ENCODE peak calls at places on chromosome 4, in eight cellular contexts. C, J, P, O, I, U, Y and V are unnamed samples.

GRCh38 chr4:55409468-55410171 is 13.9 kb downstream of the TMEM165 start:
- DNase-seq in O (no peak), P (no peak), J (no peak), C (no peak), Y (no peak), I (no peak), U (no peak), V (no peak)

GRCh38 chr4:71231073-71231752 is 107.6 kb upstream of the SLC4A4 start:
- DNase-seq in O (no peak), Y (peak), U (peak), I (peak), J (no peak), C (peak), P (peak), V (peak)

GRCh38 chr4:55183926-55184599 is 58.7 kb upstream of the KDR start:
- DNase-seq in I (no peak), Y (no peak), O (peak), C (no peak), P (no peak), J (no peak), U (no peak), V (no peak)

GRCh38 chr4:108240356-108240755 is 71.6 kb upstream of the LEF1 start:
- DNase-seq in U (no peak), J (no peak), Y (no peak), O (no peak), C (no peak), P (no peak), I (no peak), V (no peak)

GRCh38 chr4:6529021-6529420 is 46.0 kb upstream of the MAN2B2 start:
- DNase-seq in C (no peak), J (no peak), O (no peak), U (no peak), Y (no peak), P (no peak), I (no peak), V (no peak)

GRCh38 chr4:92872604-92873003 is 568.8 kb downstream of the GRID2 start:
- DNase-seq in C (no peak), P (no peak), I (no peak), U (no peak), J (no peak), Y (no peak), O (no peak), V (no peak)

GRCh38 chr4:94428884-94429283 is 22.9 kb upstream of the PDLIM5 start:
- DNase-seq in C (no peak), I (no peak), O (no peak), U (no peak), J (no peak), Y (no peak), P (no peak), V (no peak)

GRCh38 chr4:7199129-7199725 is 6.9 kb downstream of the SORCS2 start:
- DNase-seq in C (peak), Y (no peak), I (peak), P (peak), J (no peak), U (no peak), O (no peak), V (no peak)

GRCh38 chr4:88189881-88190585 is 31.6 kb upstream of the ABCG2 start:
- DNase-seq in U (no peak), C (no peak), I (no peak), P (no peak), Y (no peak), O (no peak), J (no peak), V (no peak)

GRCh38 chr4:26861434-26862186 is 969 bp downstream of the STIM2 start:
- DNase-seq in C (peak), I (peak), P (peak), U (no peak), O (peak), J (peak), Y (peak), V (peak)

GRCh38 chr4:23889814-23890269 is at the start of gene PPARGC1A:
- DNase-seq in O (peak), C (peak), Y (peak), J (peak), U (peak), I (peak), P (no peak), V (peak)

GRCh38 chr4:153152453-153153338 is 51.5 kb upstream of the TRIM2 start:
- DNase-seq in I (peak), Y (peak), P (peak), U (peak), J (peak), C (peak), O (no peak), V (peak)

GRCh38 chr4:140268441-140268840 is 105.0 kb upstream of the SCOC start:
- DNase-seq in O (no peak), P (no peak), U (no peak), I (no peak), C (no peak), Y (no peak), J (no peak), V (no peak)

GRCh38 chr4:116101321-116101720 is 984.1 kb downstream of the TRAM1L1 start:
- DNase-seq in I (no peak), Y (no peak), J (no peak), O (no peak), P (no peak), C (no peak), U (no peak), V (no peak)

GRCh38 chr4:7371122-7371941 is 63.4 kb downstream of the PSAPL1 start:
- DNase-seq in C (no peak), P (no peak), I (no peak), O (no peak), J (no peak), Y (no peak), U (no peak), V (no peak)

GRCh38 chr4:26181616-26182015 is 139.2 kb upstream of the RBPJ start:
- DNase-seq in O (no peak), Y (no peak), U (no peak), P (no peak), J (no peak), C (no peak), I (no peak), V (no peak)

GRCh38 chr4:4985844-4986243 is 33.4 kb downstream of the CYTL1 start:
- DNase-seq in Y (no peak), C (no peak), P (no peak), O (no peak), I (no peak), J (no peak), U (no peak), V (no peak)

GRCh38 chr4:13597141-13597540 is 30.4 kb downstream of the BOD1L1 start:
- DNase-seq in P (no peak), U (no peak), I (no peak), O (no peak), C (no peak), J (no peak), Y (no peak), V (no peak)

GRCh38 chr4:110364911-110365520 is 110.9 kb upstream of the ENPEP start:
- DNase-seq in U (no peak), O (no peak), Y (no peak), J (no peak), I (no peak), C (no peak), P (no peak), V (no peak)

GRCh38 chr4:163256680-163257343 is 75.6 kb downstream of the NPY1R start:
- DNase-seq in C (no peak), O (no peak), I (no peak), J (no peak), U (no peak), P (no peak), Y (no peak), V (no peak)

GRCh38 chr4:169985881-169986280 is 40.3 kb downstream of the MFAP3L start:
- DNase-seq in J (no peak), P (no peak), O (no peak), U (no peak), I (no peak), C (no peak), Y (no peak), V (no peak)

GRCh38 chr4:81595287-81595686 is 123.6 kb upstream of the RASGEF1B start:
- DNase-seq in P (no peak), O (no peak), J (no peak), U (no peak), C (no peak), Y (no peak), I (no peak), V (no peak)

GRCh38 chr4:1503583-1504471 is 97.6 kb upstream of the NKX1-1 start:
- DNase-seq in U (peak), I (peak), C (peak), P (peak), J (peak), Y (no peak), O (peak), V (no peak)

GRCh38 chr4:182916483-182917181 is 554 bp downstream of the DCTD start:
- DNase-seq in U (peak), I (peak), P (no peak), O (peak), C (peak), J (no peak), Y (peak), V (peak)

GRCh38 chr4:128601992-128602695 is 207.4 kb upstream of the JADE1 start:
- DNase-seq in P (no peak), U (peak), Y (no peak), O (no peak), J (no peak), I (no peak), C (peak), V (peak)

GRCh38 chr4:184397516-184398163 is 76.7 kb downstream of the IRF2 start:
- DNase-seq in P (no peak), U (no peak), I (no peak), Y (no peak), O (no peak), C (no peak), J (no peak), V (peak)

GRCh38 chr4:184398741-184399504 is 75.4 kb downstream of the IRF2 start:
- DNase-seq in Y (peak), O (no peak), I (no peak), J (no peak), U (peak), P (no peak), C (no peak), V (no peak)

GRCh38 chr4:184395451-184395917 is 78.9 kb downstream of the IRF2 start:
- DNase-seq in C (no peak), P (no peak), J (no peak), I (no peak), U (no peak), O (no peak), Y (no peak), V (no peak)

GRCh38 chr4:184396001-184396400 is 78.3 kb downstream of the IRF2 start:
- DNase-seq in U (no peak), C (no peak), Y (no peak), J (no peak), P (no peak), I (no peak), O (no peak), V (no peak)

DNA sequence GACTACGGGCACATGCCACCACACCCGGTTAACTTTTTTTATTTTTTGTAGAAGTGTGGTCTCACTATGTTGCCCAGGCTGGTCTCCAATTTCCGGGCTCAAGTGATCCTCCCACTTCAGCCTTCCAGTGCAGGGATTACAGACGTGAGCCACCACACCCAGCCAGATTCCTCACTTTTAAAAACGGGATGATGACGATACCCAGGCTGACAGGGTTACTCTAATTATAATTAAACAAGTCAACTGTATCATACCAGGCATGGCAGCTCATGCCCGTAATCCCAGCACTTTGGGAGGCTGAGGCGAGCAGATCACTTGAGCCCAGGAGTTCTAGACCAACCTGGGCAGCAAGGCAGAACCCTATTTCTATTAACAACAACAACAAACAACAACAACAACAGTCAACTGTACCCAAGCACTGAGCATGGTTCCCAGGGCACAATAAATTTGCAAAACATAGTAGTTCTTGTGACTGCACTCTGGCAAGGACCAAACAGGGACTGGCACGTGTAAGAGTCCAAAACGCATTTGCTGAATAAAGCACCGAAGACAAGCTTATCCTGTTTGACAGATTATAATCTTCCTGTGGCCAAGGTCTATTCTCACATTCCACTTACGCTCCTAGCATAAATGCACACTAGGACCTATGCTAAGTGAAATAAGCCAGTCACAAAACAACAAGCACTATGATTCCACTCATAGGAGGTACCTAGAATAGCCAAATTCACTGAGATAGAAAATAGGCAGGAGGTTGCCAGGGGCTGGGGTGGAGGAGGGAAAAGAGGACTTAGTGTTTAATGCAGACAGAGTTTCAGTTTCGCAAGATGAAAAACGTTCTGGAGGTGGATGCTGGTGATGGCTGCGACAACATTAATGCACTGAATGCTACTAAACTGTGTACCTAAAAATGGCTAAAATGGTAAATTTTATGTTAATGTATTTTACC is 77.5 kb downstream of the IRF2 start:
- DNase-seq in U (no peak), J (no peak), P (no peak), C (no peak), O (no peak), I (no peak), Y (no peak), V (no peak)
- H3K27ac ChIP-seq in U (no peak), J (no peak), P (no peak), C (peak), O (no peak), I (no peak), Y (peak), V (peak)

GRCh38 chr4:150240011-150240410 is 161.8 kb downstream of the DCLK2 start:
- DNase-seq in Y (no peak), J (no peak), O (no peak), P (no peak), I (no peak), U (no peak), C (no peak), V (no peak)

GRCh38 chr4:150242820-150243458 is 164.7 kb downstream of the DCLK2 start:
- DNase-seq in I (no peak), P (no peak), J (peak), O (no peak), Y (no peak), U (peak), C (no peak), V (no peak)

GRCh38 chr4:150243932-150244331 is 165.7 kb downstream of the DCLK2 start:
- DNase-seq in U (no peak), Y (no peak), I (no peak), P (no peak), J (no peak), C (no peak), O (no peak), V (no peak)

GRCh38 chr4:150248181-150248580 is 169.9 kb downstream of the DCLK2 start:
- DNase-seq in I (no peak), J (no peak), C (no peak), O (no peak), U (no peak), Y (no peak), P (no peak), V (no peak)

GRCh38 chr4:150244600-150244999 is 166.4 kb downstream of the DCLK2 start:
- DNase-seq in U (no peak), O (no peak), C (no peak), Y (no peak), P (no peak), I (no peak), J (no peak), V (no peak)
- H3K27ac ChIP-seq in U (no peak), O (no peak), C (peak), Y (no peak), P (no peak), I (no peak), J (peak), V (no peak)

GRCh38 chr4:2850966-2851782 is 7.5 kb downstream of the ADD1 start:
- DNase-seq in P (no peak), J (no peak), O (no peak), U (no peak), C (no peak), I (no peak), Y (no peak), V (no peak)

GRCh38 chr4:2855584-2855983 is 11.9 kb downstream of the ADD1 start:
- DNase-seq in Y (no peak), I (no peak), C (no peak), J (no peak), U (no peak), P (no peak), O (no peak), V (no peak)

GRCh38 chr4:2856266-2856665 is 12.6 kb downstream of the ADD1 start:
- DNase-seq in O (no peak), Y (no peak), I (no peak), C (no peak), U (no peak), J (no peak), P (no peak), V (no peak)

GRCh38 chr4:2849267-2850140 is 5.9 kb downstream of the ADD1 start:
- DNase-seq in U (no peak), O (no peak), C (no peak), J (no peak), I (no peak), Y (no peak), P (no peak), V (no peak)

GRCh38 chr4:2852481-2852881 is 8.8 kb downstream of the ADD1 start:
- DNase-seq in P (no peak), C (no peak), Y (peak), U (no peak), I (peak), J (no peak), O (no peak), V (no peak)
- H3K27ac ChIP-seq in P (no peak), C (no peak), Y (peak), U (no peak), I (peak), J (no peak), O (no peak), V (no peak)

DNA sequence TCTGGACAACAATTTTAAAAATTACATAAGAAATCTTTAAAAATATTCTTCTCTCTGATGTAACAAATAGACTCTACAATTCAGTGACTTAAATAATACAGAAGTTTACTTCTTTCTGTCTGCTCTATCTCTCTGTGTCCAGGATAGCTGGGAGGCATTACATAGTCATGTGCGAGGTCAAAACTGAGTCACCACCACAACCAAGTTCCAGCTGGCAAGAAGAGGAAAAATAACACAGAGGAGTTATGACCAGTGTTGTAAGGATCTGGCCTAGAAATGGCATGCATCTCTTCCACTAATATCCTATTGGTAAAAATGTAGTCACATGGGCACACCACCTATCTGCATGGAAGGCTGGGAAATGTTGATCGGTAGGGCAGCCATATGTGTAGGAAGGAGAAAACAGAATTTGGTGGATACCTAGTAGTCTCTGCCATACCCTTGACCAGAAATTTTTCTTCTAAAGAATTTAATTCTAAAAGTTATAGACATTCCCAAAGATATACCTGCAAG is 39.4 kb upstream of the WDFY3 start:
- DNase-seq in U (no peak), P (no peak), Y (no peak), C (no peak), O (no peak), I (no peak), J (no peak), V (no peak)
- H3K27ac ChIP-seq in U (no peak), P (no peak), Y (no peak), C (no peak), O (no peak), I (no peak), J (no peak), V (no peak)

GRCh38 chr4:158750379-158750778 is 18.4 kb upstream of the FNIP2 start:
- DNase-seq in I (no peak), U (no peak), Y (no peak), C (no peak), J (no peak), O (no peak), P (no peak), V (no peak)
- H3K27ac ChIP-seq in I (no peak), U (no peak), Y (no peak), C (peak), J (peak), O (no peak), P (no peak), V (no peak)